ENCODE peak calls at places on chromosomes 4 and X, in six cellular contexts. N is right cardiac atrium; E is activated CD8-positive, alpha-beta memory T cell treated with anti-CD3 and anti-CD28 coated beads, Interleukin-2, amount 10 ng/mL, durations not matched to agents 7 days and 5 days; P is natural killer cell; O is left cardiac atrium; R is IMR-90. H is an unnamed sample.

GRCh38 chr4:148182230-148182928 is 259.8 kb downstream of the NR3C2 start:
- ATAC-seq in N (no peak), E (no peak), R (no peak), O (no peak), P (no peak), H (no peak)

GRCh38 chrX:6095469-6095868 is 133.2 kb downstream of the NLGN4X start:
- ATAC-seq in E (no peak), R (no peak), N (no peak), P (no peak), O (no peak), H (no peak)

GRCh38 chrX:130079824-130080406 is 30.4 kb downstream of the ELF4 start:
- ATAC-seq in O (peak), N (peak), E (no peak), R (peak), P (no peak), H (peak)

GRCh38 chrX:130884627-130885026 is 18.4 kb downstream of the ENOX2 start:
- ATAC-seq in P (no peak), R (no peak), O (no peak), N (no peak), E (no peak), H (no peak)

GRCh38 chr4:156294577-156294976 is 340.9 kb upstream of the CTSO start:
- ATAC-seq in P (no peak), R (peak), O (no peak), E (no peak), N (peak), H (peak)

GRCh38 chrX:107751127-107751526 is 24.5 kb downstream of the TSC22D3 start:
- ATAC-seq in R (no peak), N (no peak), E (no peak), O (no peak), P (no peak), H (no peak)

GRCh38 chrX:137565921-137566745 is at the start of gene ZIC3:
- ATAC-seq in R (no peak), E (no peak), P (no peak), O (peak), N (peak), H (peak)

GRCh38 chr4:94169803-94170372 is 37.8 kb upstream of the SMARCAD1 start:
- ATAC-seq in N (no peak), E (no peak), R (no peak), O (no peak), P (no peak), H (no peak)

GRCh38 chrX:155662297-155662696 is 49.5 kb upstream of the TMLHE start:
- ATAC-seq in N (no peak), R (no peak), P (no peak), E (no peak), O (no peak), H (no peak)

GRCh38 chr4:44235897-44236296 is 212.7 kb downstream of the KCTD8 start:
- ATAC-seq in N (no peak), P (no peak), E (no peak), R (no peak), O (no peak), H (no peak)

GRCh38 chr4:56799291-56799823 is 22.1 kb downstream of the SPINK2 start:
- ATAC-seq in R (no peak), E (no peak), O (no peak), N (no peak), P (no peak), H (peak)

GRCh38 chr4:123526511-123526910 is 129.9 kb downstream of the SPRY1 start:
- ATAC-seq in E (no peak), P (no peak), N (no peak), R (no peak), O (no peak), H (no peak)

GRCh38 chr4:81650871-81651270 is 179.2 kb upstream of the RASGEF1B start:
- ATAC-seq in P (peak), O (no peak), N (no peak), E (no peak), R (no peak), H (no peak)

GRCh38 chr4:40152642-40153041 is 44.2 kb upstream of the RHOH start:
- ATAC-seq in R (no peak), E (no peak), P (no peak), O (no peak), N (no peak), H (no peak)

GRCh38 chrX:154349359-154349935 is 25.0 kb downstream of the FLNA start:
- ATAC-seq in P (no peak), R (no peak), N (no peak), E (no peak), O (no peak), H (no peak)

GRCh38 chrX:6151971-6152370 is 76.7 kb downstream of the NLGN4X start:
- ATAC-seq in O (no peak), E (no peak), P (no peak), R (no peak), N (no peak), H (no peak)

GRCh38 chrX:120000490-120001246 is 57.1 kb upstream of the NKAP start:
- ATAC-seq in P (peak), R (no peak), O (peak), N (no peak), E (no peak), H (peak)

GRCh38 chr4:73842696-73843095 is 6.2 kb downstream of the CXCL6 start:
- ATAC-seq in O (no peak), N (no peak), P (no peak), E (no peak), R (no peak), H (no peak)

GRCh38 chr4:122977103-122977502 is 54.7 kb upstream of the NUDT6 start:
- ATAC-seq in E (no peak), N (no peak), P (no peak), R (no peak), O (no peak), H (no peak)

GRCh38 chrX:21996872-21997271 is 35.3 kb upstream of the PHEX start:
- ATAC-seq in N (no peak), P (peak), R (peak), O (peak), E (no peak), H (no peak)

GRCh38 chr4:78622253-78622979 is 70.8 kb downstream of the ANXA3 start:
- ATAC-seq in N (peak), O (peak), E (no peak), P (no peak), R (peak), H (peak)

GRCh38 chrX:102651242-102651967 is at the start of gene GPRASP1:
- ATAC-seq in O (peak), R (peak), N (peak), E (peak), P (peak), H (peak)

GRCh38 chr4:99323761-99324160 is 2.6 kb upstream of the ADH1B start:
- ATAC-seq in P (no peak), N (peak), O (peak), R (peak), E (no peak), H (no peak)

GRCh38 chr4:185352202-185352601 is 43.5 kb downstream of the LRP2BP start:
- ATAC-seq in P (no peak), E (no peak), N (no peak), R (no peak), O (no peak), H (no peak)

GRCh38 chr4:38060829-38061431 is 100.7 kb downstream of the PTTG2 start:
- ATAC-seq in E (no peak), N (no peak), R (peak), P (no peak), O (no peak), H (peak)

GRCh38 chr4:152807294-152807829 is 27.6 kb downstream of the ARFIP1 start:
- ATAC-seq in N (no peak), E (peak), P (peak), O (no peak), R (no peak), H (peak)

GRCh38 chrX:128020701-128021100 is 31.5 kb downstream of the ACTRT1 start:
- ATAC-seq in E (no peak), O (no peak), N (no peak), R (no peak), P (no peak), H (no peak)

GRCh38 chr4:74087481-74087880 is 11.5 kb downstream of the CXCL2 start:
- ATAC-seq in R (no peak), P (no peak), O (no peak), E (no peak), N (no peak), H (no peak)

GRCh38 chrX:46317158-46317557 is 228.1 kb downstream of the ZNF674 start:
- ATAC-seq in R (no peak), N (no peak), O (no peak), E (no peak), P (no peak), H (no peak)

GRCh38 chrX:16870861-16871584 is 861 bp upstream of the RBBP7 start:
- ATAC-seq in O (no peak), P (peak), R (peak), N (peak), E (no peak), H (peak)

GRCh38 chr4:186405957-186406356 is 140.0 kb downstream of the F11 start:
- ATAC-seq in N (no peak), E (no peak), R (no peak), O (no peak), P (no peak), H (no peak)

GRCh38 chr4:7756561-7757355 is 182.9 kb downstream of the AFAP1 start:
- ATAC-seq in R (no peak), E (no peak), O (no peak), N (no peak), P (no peak), H (no peak)

GRCh38 chr4:42344260-42344659 is 53.0 kb upstream of the SHISA3 start:
- ATAC-seq in N (no peak), E (no peak), P (no peak), R (no peak), O (no peak), H (no peak)

GRCh38 chr4:136927172-136927571 is 605.1 kb downstream of the PCDH18 start:
- ATAC-seq in O (no peak), E (no peak), R (no peak), P (no peak), N (no peak), H (peak)

GRCh38 chrX:11864171-11864570 is 106.1 kb downstream of the MSL3 start:
- ATAC-seq in O (no peak), P (no peak), N (no peak), E (no peak), R (no peak), H (no peak)

GRCh38 chr4:142091691-142092182 is 455.4 kb downstream of the IL15 start:
- ATAC-seq in E (no peak), R (peak), N (peak), O (peak), P (no peak), H (peak)

GRCh38 chr4:19399001-19399400 is 852.7 kb upstream of the SLIT2 start:
- ATAC-seq in P (no peak), E (no peak), N (no peak), R (peak), O (no peak), H (no peak)

H was measured in SK-N-SH treated with all-trans-retinoic acid at 6 μM for 48 hours.